ENCODE peak calls at places on chromosomes 13 and 19, in seven cellular contexts. V, G, T, O, D, Q and K are unnamed samples.

GRCh38 chr13:36858285-36858684 is 39.3 kb downstream of the RFXAP start:
- DNase-seq in V (peak; percentile 32), G (peak; percentile 8), T (no peak), O (no peak), D (peak; percentile 10), Q (no peak), K (peak; percentile 14)

GRCh38 chr19:22144394-22144793 is 52.4 kb downstream of the ZNF676 start:
- DNase-seq in V (no peak), G (peak; percentile 1), T (no peak), O (no peak), D (no peak), Q (no peak), K (no peak)

GRCh38 chr19:44625531-44626066 is 12.2 kb downstream of the IGSF23 start:
- DNase-seq in V (no peak), G (no peak), T (no peak), O (no peak), D (no peak), Q (no peak), K (no peak)

GRCh38 chr19:35509018-35509652 is 4.3 kb downstream of the DMKN start:
- DNase-seq in V (no peak), G (peak; percentile 37), T (peak; percentile 34), O (no peak), D (no peak), Q (peak; percentile 40), K (peak; percentile 23)

GRCh38 chr13:73607489-73608156 is 526.6 kb downstream of the KLF12 start:
- DNase-seq in V (no peak), G (no peak), T (no peak), O (no peak), D (no peak), Q (no peak), K (no peak)

GRCh38 chr19:1490311-1491113 is at the start of gene PCSK4:
- DNase-seq in V (peak; percentile 98), G (peak; percentile 98), T (peak; percentile 81), O (peak; percentile 98), D (peak; percentile 94), Q (peak; percentile 97), K (peak; percentile 98)

GRCh38 chr19:56350416-56351045 is 35.9 kb upstream of the ZSCAN5A start:
- DNase-seq in V (peak; percentile 23), G (peak; percentile 51), T (no peak), O (no peak), D (peak; percentile 8), Q (peak; percentile 56), K (peak; percentile 57)

GRCh38 chr13:43348397-43348796 is 325.0 kb downstream of the DNAJC15 start:
- DNase-seq in V (peak; percentile 6), G (no peak), T (peak; percentile 48), O (no peak), D (no peak), Q (no peak), K (no peak)

GRCh38 chr13:31007392-31007791 is 74.9 kb downstream of the TEX26 start:
- DNase-seq in V (no peak), G (no peak), T (no peak), O (no peak), D (no peak), Q (no peak), K (no peak)

GRCh38 chr13:40345654-40346372 is 320.6 kb downstream of the FOXO1 start:
- DNase-seq in V (no peak), G (no peak), T (no peak), O (no peak), D (no peak), Q (no peak), K (no peak)

GRCh38 chr13:43883636-43884035 is 3.9 kb downstream of the LACC1 start:
- DNase-seq in V (no peak), G (no peak), T (no peak), O (no peak), D (no peak), Q (no peak), K (no peak)

GRCh38 chr19:11418518-11419506 is at the start of gene RGL3:
- DNase-seq in V (no peak), G (peak; percentile 73), T (no peak), O (no peak), D (no peak), Q (no peak), K (peak; percentile 40)

GRCh38 chr19:4304509-4305252 is at the start of gene FSD1:
- DNase-seq in V (peak; percentile 45), G (peak; percentile 90), T (no peak), O (no peak), D (no peak), Q (peak; percentile 67), K (peak; percentile 78)

GRCh38 chr19:2613507-2614295 is 88.8 kb downstream of the GNG7 start:
- DNase-seq in V (no peak), G (peak; percentile 58), T (no peak), O (no peak), D (no peak), Q (peak; percentile 69), K (peak; percentile 60)

GRCh38 chr19:34243876-34244578 is 10.3 kb upstream of the GARRE1 start:
- DNase-seq in V (no peak), G (no peak), T (no peak), O (no peak), D (no peak), Q (no peak), K (no peak)
- TF ChIP-seq CTCF in V (no peak), G (no peak), T (no peak), O (no peak), D (no peak), Q (no peak), K (no peak)

GRCh38 chr13:71977028-71977427 is 110.0 kb upstream of the DACH1 start:
- DNase-seq in V (no peak), G (no peak), T (no peak), O (no peak), D (no peak), Q (no peak), K (no peak)

DNA sequence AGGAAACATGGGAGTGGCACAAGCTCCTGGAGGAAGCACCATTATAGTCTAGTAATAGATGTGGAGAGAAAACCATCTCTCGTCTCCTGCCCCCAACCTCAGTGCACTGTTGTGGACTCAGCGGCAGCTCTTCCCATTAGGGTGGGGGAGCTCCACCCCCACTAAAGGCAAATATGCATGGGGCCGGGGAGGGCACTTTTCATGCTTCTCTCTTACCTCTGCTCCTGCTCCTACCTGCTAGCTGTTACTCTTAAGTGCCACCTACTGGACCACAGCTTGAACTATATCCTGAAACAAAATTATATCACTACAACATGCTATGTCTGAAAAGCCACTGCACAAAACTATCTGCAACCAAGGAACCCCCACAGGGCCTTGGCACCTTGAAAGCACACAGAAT is 112.6 kb upstream of the DACH1 start:
- DNase-seq in V (no peak), G (peak; percentile 3), T (no peak), O (no peak), D (no peak), Q (no peak), K (no peak)
- TF ChIP-seq CTCF in V (no peak), G (peak; percentile 40), T (peak; percentile 58), O (no peak), D (no peak), Q (no peak), K (no peak)

DNA sequence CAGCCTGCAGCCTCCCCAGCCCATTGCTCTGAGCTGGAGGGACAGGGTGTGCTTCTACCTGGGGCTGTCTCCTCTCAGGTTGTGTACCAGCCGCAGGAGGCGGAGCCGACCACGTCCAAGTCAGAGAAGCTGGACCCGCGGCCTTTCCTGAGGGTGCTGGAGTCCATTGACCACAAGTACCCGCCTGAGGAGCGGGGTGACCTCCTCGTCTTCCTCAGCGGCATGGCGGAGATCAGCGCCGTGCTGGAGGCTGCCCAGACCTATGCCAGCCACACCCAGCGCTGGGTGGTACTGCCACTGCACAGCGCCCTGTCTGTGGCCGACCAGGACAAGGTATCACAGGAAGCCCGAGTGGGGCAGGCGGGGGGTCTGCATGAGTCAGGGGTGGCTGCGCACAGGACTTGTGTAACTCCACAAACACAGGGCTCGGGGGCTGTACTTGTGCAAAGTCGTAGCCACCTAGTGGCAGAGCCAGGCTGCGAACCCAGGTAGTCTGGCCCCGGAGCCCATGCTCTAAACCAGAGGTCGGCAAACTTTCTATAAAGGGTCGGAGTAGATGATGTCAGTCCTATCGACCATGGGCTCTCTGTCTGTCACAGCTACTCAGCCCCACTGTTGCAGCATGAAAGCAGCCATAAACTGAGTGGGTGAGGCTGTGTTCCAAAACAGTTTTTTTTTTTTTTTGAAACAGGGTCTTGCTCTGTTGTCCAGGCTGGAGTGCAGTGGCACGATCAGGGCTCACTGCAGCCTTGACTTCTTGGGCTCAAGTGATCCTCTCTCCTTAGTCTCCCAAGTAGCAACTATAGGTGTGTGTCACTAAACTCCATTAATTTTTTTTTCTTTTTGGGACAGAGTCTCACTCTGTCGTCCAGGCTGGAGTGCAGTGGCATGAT is 8.9 kb downstream of the DHX34 start:
- DNase-seq in V (no peak), G (no peak), T (no peak), O (no peak), D (no peak), Q (no peak), K (peak; percentile 26)
- TF ChIP-seq CTCF in V (no peak), G (no peak), T (peak; percentile 15), O (no peak), D (peak; percentile 5), Q (no peak), K (peak; percentile 46)

DNA sequence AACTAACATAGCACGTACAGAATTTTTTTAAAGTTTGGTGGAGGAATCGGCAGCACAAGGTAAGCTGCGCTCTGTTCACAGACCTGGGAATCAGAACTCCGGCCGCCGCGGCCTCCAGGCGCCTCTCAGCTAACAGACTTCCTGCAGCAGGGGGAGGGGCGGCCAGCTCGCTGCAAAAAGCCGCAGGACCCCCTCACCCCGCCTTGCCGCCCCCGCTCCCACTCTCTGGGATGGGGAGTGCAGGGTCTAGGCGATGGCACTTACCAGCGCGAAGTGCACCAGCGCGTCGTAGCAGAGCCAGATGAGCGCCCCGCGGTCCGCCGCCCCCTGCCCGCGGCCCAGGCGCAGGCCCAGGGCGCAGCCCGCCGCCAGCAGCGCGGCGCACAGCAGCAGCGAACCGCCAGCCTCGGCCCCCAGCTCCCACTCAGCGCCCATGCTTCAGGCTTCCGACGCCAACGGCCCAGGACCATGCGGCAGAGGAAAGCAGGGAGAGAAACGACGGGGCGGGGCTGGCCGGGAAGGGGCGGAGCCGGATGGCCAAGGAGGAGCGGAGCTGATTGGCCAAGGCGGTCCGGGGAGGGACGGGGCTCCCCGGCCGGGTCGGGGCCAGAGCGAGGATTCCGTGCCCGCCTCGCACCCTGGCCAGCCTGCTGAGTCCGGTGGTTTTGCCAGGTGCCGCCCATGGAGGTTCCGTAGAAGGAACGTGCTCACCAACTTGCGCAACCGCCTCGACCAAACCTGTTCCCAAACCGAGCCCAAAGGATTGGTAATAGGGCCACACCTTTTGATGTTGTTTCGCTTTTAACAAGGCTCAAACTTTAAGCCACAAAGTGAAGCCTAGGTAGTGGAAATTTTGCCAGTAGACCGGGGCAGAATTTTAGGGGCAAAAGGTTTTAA is at the start of gene EBPL:
- DNase-seq in V (peak; percentile 89), G (peak; percentile 98), T (peak; percentile 44), O (peak; percentile 87), D (no peak), Q (peak; percentile 88), K (peak; percentile 93)
- TF ChIP-seq CTCF in V (no peak), G (no peak), T (no peak), O (no peak), D (no peak), Q (peak; percentile 15), K (no peak)